ENCODE peak calls at places on chromosomes 2 and 18, in seven cellular contexts. U, D, H, W, J, K and E are unnamed samples.

GRCh38 chr2:213266421-213266820 is 17.8 kb upstream of the SPAG16 start:
- DNase-seq in U (no peak), D (no peak), H (no peak), W (no peak), J (no peak), K (no peak), E (no peak)

GRCh38 chr2:178530625-178531142 is 50.4 kb downstream of the PLEKHA3 start:
- DNase-seq in U (no peak), D (no peak), H (no peak), W (no peak), J (no peak), K (no peak), E (no peak)

GRCh38 chr2:10978112-10978670 is 66.5 kb downstream of the KCNF1 start:
- DNase-seq in U (no peak), D (no peak), H (no peak), W (no peak), J (no peak), K (no peak), E (no peak)

GRCh38 chr2:88221365-88221942 is 51.3 kb downstream of the THNSL2 start:
- DNase-seq in U (no peak), D (no peak), H (no peak), W (no peak), J (no peak), K (no peak), E (no peak)

GRCh38 chr2:212228651-212229253 is 309.9 kb downstream of the ERBB4 start:
- DNase-seq in U (no peak), D (no peak), H (no peak), W (peak; percentile 8), J (peak; percentile 21), K (no peak), E (no peak)

GRCh38 chr2:108587621-108588020 is 53.4 kb downstream of the LIMS1 start:
- DNase-seq in U (no peak), D (no peak), H (no peak), W (peak; percentile 81), J (peak; percentile 93), K (no peak), E (no peak)

GRCh38 chr2:159658887-159659437 is 42.6 kb upstream of the BAZ2B start:
- DNase-seq in U (no peak), D (no peak), H (no peak), W (peak; percentile 86), J (peak; percentile 52), K (no peak), E (no peak)

GRCh38 chr2:113178891-113179290 is 5.1 kb downstream of the PSD4 start:
- DNase-seq in U (peak; percentile 31), D (no peak), H (no peak), W (no peak), J (no peak), K (no peak), E (no peak)

GRCh38 chr18:9824862-9825479 is 60.8 kb upstream of the TXNDC2 start:
- DNase-seq in U (no peak), D (no peak), H (no peak), W (no peak), J (no peak), K (no peak), E (no peak)

GRCh38 chr2:214203744-214204289 is 207.0 kb upstream of the VWC2L start:
- DNase-seq in U (no peak), D (no peak), H (no peak), W (no peak), J (no peak), K (no peak), E (no peak)

GRCh38 chr18:6106116-6106645 is 210.9 kb upstream of the TMEM200C start:
- DNase-seq in U (no peak), D (no peak), H (no peak), W (no peak), J (no peak), K (no peak), E (no peak)

GRCh38 chr2:29405707-29406106 is 290.5 kb downstream of the CLIP4 start:
- DNase-seq in U (no peak), D (no peak), H (no peak), W (no peak), J (no peak), K (no peak), E (no peak)

GRCh38 chr2:232873292-232873908 is 3.3 kb downstream of the SNORC start:
- DNase-seq in U (no peak), D (no peak), H (no peak), W (no peak), J (no peak), K (no peak), E (no peak)

GRCh38 chr2:39989888-39990287 is 210.8 kb upstream of the THUMPD2 start:
- DNase-seq in U (no peak), D (no peak), H (no peak), W (no peak), J (no peak), K (no peak), E (no peak)

GRCh38 chr2:65024149-65024829 is 31.9 kb upstream of the CEP68 start:
- DNase-seq in U (no peak), D (no peak), H (no peak), W (peak; percentile 81), J (peak; percentile 77), K (no peak), E (no peak)

GRCh38 chr18:55337153-55337552 is 250.8 kb downstream of the TCF4 start:
- DNase-seq in U (no peak), D (no peak), H (no peak), W (no peak), J (no peak), K (no peak), E (no peak)

GRCh38 chr18:55340998-55341397 is 247.0 kb downstream of the TCF4 start:
- DNase-seq in U (no peak), D (no peak), H (no peak), W (no peak), J (no peak), K (no peak), E (no peak)

GRCh38 chr18:55339990-55340389 is 248.0 kb downstream of the TCF4 start:
- DNase-seq in U (no peak), D (no peak), H (no peak), W (no peak), J (no peak), K (no peak), E (no peak)

GRCh38 chr18:55338955-55339662 is 248.9 kb downstream of the TCF4 start:
- DNase-seq in U (no peak), D (no peak), H (no peak), W (peak; percentile 34), J (peak; percentile 39), K (no peak), E (no peak)

GRCh38 chr18:55337908-55338521 is 250.0 kb downstream of the TCF4 start:
- DNase-seq in U (no peak), D (peak; percentile 29), H (no peak), W (no peak), J (peak; percentile 27), K (no peak), E (no peak)
- H3K27ac ChIP-seq in U (no peak overlapping the region), D (peak overlapping the region; percentile 75), H (no peak overlapping the region), W (no peak overlapping the region), J (no peak overlapping the region), K (peak overlapping the region; percentile 54), E (peak overlapping the region; percentile 68)

GRCh38 chr18:57121542-57122112 is 25.3 kb upstream of the BOD1L2 start:
- DNase-seq in U (no peak), D (no peak), H (no peak), W (no peak), J (no peak), K (no peak), E (no peak)
- H3K27ac ChIP-seq in U (no peak overlapping the region), D (no peak overlapping the region), H (no peak overlapping the region), W (no peak overlapping the region), J (no peak overlapping the region), K (no peak overlapping the region), E (no peak overlapping the region)

DNA sequence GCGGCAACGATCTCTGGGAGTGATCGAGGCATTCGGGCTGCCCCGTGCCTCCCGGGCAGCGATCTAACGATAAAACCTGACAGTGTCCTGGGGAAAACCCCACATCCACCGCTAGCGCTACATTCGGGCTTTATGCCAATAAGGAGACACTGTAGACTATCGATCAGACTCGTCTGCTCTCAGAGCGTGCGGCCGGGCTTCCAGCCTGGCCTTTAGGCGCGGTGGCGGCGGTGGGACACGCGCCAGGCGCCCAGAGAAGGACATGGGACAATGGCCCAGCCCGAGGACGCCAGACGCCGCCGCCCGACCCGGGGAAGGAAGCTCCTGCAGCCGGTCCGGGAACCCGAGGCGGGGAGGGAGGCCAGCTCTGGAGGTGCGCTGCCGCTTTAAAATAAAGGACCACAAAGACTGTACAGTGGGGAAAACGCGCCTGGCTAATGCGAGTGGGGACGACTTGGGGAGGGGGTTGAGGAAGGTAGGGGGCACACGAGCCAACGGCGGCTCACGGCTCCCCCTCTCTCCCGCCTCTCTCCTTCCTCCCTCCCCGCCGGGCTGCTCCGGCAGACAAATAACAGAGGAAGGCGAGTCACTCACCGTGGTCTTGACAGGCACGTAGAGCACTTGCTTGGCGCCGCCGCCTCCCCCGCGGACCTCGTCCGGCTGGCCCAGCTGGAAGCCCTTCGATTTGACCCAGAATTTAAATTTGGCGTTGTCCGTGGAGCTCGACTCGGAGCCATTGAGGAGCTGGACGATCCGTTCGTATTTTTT is 2.1 kb downstream of the NOL4 start:
- DNase-seq in U (no peak), D (no peak), H (no peak), W (no peak), J (peak; percentile 3), K (no peak), E (no peak)
- H3K27ac ChIP-seq in U (no peak overlapping the region), D (no peak overlapping the region), H (no peak overlapping the region), W (no peak overlapping the region), J (no peak overlapping the region), K (no peak overlapping the region), E (no peak overlapping the region)

GRCh38 chr2:205970348-205970747 is 115.6 kb downstream of the INO80D start:
- DNase-seq in U (no peak), D (no peak), H (no peak), W (no peak), J (no peak), K (no peak), E (no peak)

GRCh38 chr2:205975082-205975949 is 110.7 kb downstream of the INO80D start:
- DNase-seq in U (no peak), D (no peak), H (no peak), W (peak; percentile 64), J (peak; percentile 12), K (no peak), E (no peak)

GRCh38 chr2:205972113-205972512 is 113.9 kb downstream of the INO80D start:
- DNase-seq in U (no peak), D (no peak), H (no peak), W (peak; percentile 7), J (no peak), K (no peak), E (no peak)

DNA sequence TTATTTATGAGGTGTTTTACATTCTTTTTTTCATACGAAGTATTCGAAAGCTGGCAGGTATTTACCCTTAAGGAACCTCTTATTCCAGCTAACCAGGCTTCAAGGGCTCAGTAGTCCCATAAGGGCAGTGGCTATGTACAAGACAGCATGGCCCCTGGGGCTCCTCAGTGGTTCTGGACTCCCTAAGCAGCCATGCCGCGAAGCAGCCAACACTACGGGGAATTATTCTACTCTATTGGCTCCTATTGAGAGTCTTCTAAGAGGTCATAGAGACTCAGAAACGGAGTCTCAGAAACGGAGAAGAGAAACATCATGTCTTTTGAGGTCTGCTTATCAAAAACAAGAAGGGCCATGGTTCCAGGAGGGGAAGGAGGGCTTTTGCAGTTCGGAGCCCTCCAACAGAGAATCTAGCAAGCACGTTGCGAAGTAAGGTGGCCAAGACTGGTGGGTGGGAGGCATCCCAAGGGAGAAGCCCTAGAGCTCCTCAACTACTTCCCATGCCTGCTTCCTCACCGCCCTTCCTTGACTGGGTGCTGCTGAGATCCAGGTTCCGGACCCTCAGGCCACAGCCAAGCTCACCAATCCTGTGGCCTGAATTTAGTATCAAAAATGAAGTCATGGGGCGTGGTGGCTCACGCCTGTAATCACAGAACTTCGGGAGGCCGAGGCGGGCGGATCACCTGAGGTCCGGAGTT is 109.7 kb downstream of the INO80D start:
- DNase-seq in U (no peak), D (no peak), H (no peak), W (no peak), J (no peak), K (no peak), E (no peak)
- H3K27ac ChIP-seq in U (no peak overlapping the region), D (no peak overlapping the region), H (no peak overlapping the region), W (no peak overlapping the region), J (no peak overlapping the region), K (no peak overlapping the region), E (no peak overlapping the region)